ENCODE peak calls at places on chromosomes 3 and 15, in six cellular contexts. Y is suprapubic skin, H is GM23338, O is transverse colon, L is lung, P is BJ. C is an unnamed sample.

GRCh38 chr15:63874616-63875015 is 40.9 kb upstream of the HERC1 start:
- DNase-seq in H (no peak), P (no peak), L (no peak), Y (peak; percentile 30), O (no peak), C (peak; percentile 23)

GRCh38 chr15:72199721-72200212 is 2.2 kb upstream of the GRAMD2A start:
- DNase-seq in H (peak; percentile 83), P (no peak), Y (peak; percentile 81), O (peak; percentile 88), L (peak; percentile 82), C (no peak)

GRCh38 chr3:80241791-80242190 is 474.0 kb upstream of the ROBO1 start:
- DNase-seq in O (no peak), L (no peak), P (no peak), H (no peak), Y (no peak), C (no peak)

GRCh38 chr15:31102049-31102321 is 460 bp upstream of the TRPM1 start:
- DNase-seq in O (no peak), H (no peak), P (no peak), L (no peak), Y (no peak), C (no peak)

GRCh38 chr3:96182756-96183155 is 631.6 kb upstream of the EPHA6 start:
- DNase-seq in L (no peak), P (no peak), H (no peak), O (no peak), Y (no peak), C (no peak)

GRCh38 chr3:123884258-123884831 is at the start of gene MYLK:
- DNase-seq in P (peak; percentile 85), O (peak; percentile 68), H (peak; percentile 98), Y (peak; percentile 77), L (peak; percentile 74), C (peak; percentile 86)

GRCh38 chr15:75104804-75105557 is 81.6 kb downstream of the PPCDC start:
- DNase-seq in Y (no peak), H (no peak), O (peak; percentile 50), P (peak; percentile 90), L (peak; percentile 51), C (peak; percentile 88)

GRCh38 chr15:101121511-101122090 is 130.2 kb downstream of the CHSY1 start:
- DNase-seq in P (no peak), Y (peak; percentile 82), L (peak; percentile 72), O (peak; percentile 71), H (peak; percentile 65), C (no peak)

GRCh38 chr3:187616307-187616939 is 53.8 kb downstream of the SST start:
- DNase-seq in O (peak; percentile 31), H (peak; percentile 90), L (peak; percentile 51), Y (no peak), P (no peak), C (no peak)

GRCh38 chr3:124260206-124260915 is 268.4 kb upstream of the ROPN1 start:
- DNase-seq in Y (no peak), P (no peak), H (no peak), O (no peak), L (peak; percentile 50), C (no peak)

GRCh38 chr15:85614059-85614458 is 180.7 kb downstream of the KLHL25 start:
- DNase-seq in O (no peak), L (no peak), H (no peak), P (no peak), Y (no peak), C (no peak)

GRCh38 chr15:71337197-71337845 is 222.1 kb downstream of the THSD4 start:
- DNase-seq in O (no peak), H (peak; percentile 71), P (peak; percentile 65), Y (no peak), L (peak; percentile 49), C (peak; percentile 89)

GRCh38 chr15:68231102-68231818 is 1.7 kb upstream of the CLN6 start:
- DNase-seq in Y (peak; percentile 55), H (no peak), L (no peak), P (no peak), O (no peak), C (peak; percentile 41)

GRCh38 chr15:39191871-39192281 is 389.0 kb upstream of the THBS1 start:
- DNase-seq in P (no peak), L (no peak), H (no peak), Y (no peak), O (no peak), C (no peak)

GRCh38 chr3:138678874-138679392 is 70.4 kb downstream of the FAIM start:
- DNase-seq in H (no peak), O (no peak), P (no peak), Y (no peak), L (no peak), C (no peak)

GRCh38 chr3:139292192-139292591 is 51.6 kb upstream of the MRPS22 start:
- DNase-seq in O (no peak), Y (no peak), H (no peak), P (no peak), L (no peak), C (no peak)

GRCh38 chr3:4776980-4777581 is 202.2 kb upstream of the BHLHE40 start:
- DNase-seq in P (no peak), Y (no peak), H (no peak), O (peak; percentile 48), L (no peak), C (no peak)

GRCh38 chr15:63043391-63044076 is 987 bp downstream of the TPM1 start:
- DNase-seq in O (no peak), Y (no peak), H (no peak), L (no peak), P (no peak), C (no peak)

GRCh38 chr3:9102240-9102841 is 139.1 kb upstream of the RAD18 start:
- DNase-seq in O (no peak), L (no peak), H (peak; percentile 92), Y (no peak), P (no peak), C (no peak)

GRCh38 chr3:59774613-59775012 is 724.8 kb upstream of the CFAP20DC start:
- DNase-seq in H (no peak), Y (no peak), P (peak; percentile 85), O (no peak), L (no peak), C (no peak)

GRCh38 chr15:89167267-89168176 is 53.9 kb downstream of the RLBP1 start:
- DNase-seq in P (peak; percentile 9), H (no peak), L (peak; percentile 36), O (no peak), Y (no peak), C (no peak)

GRCh38 chr15:77709135-77709886 is 76.6 kb upstream of the LINGO1 start:
- DNase-seq in H (no peak), Y (no peak), O (no peak), P (no peak), L (no peak), C (no peak)

GRCh38 chr3:32276279-32276841 is 37.9 kb downstream of the CMTM8 start:
- DNase-seq in L (peak; percentile 42), Y (peak; percentile 60), O (no peak), P (no peak), H (no peak), C (no peak)

GRCh38 chr3:194204793-194205065 is 68.8 kb downstream of the HES1 start:
- DNase-seq in H (no peak), P (no peak), L (no peak), O (no peak), Y (no peak), C (no peak)

GRCh38 chr15:75693501-75694240 is 19.0 kb downstream of the CSPG4 start:
- DNase-seq in P (no peak), L (no peak), H (no peak), O (no peak), Y (no peak), C (no peak)

GRCh38 chr15:66651913-66652642 is 50.0 kb upstream of the SMAD6 start:
- DNase-seq in O (no peak), P (no peak), L (no peak), Y (no peak), H (no peak), C (no peak)

GRCh38 chr3:58120075-58120812 is 90.5 kb downstream of the DNASE1L3 start:
- DNase-seq in L (no peak), H (no peak), Y (no peak), O (no peak), P (no peak), C (peak; percentile 17)

GRCh38 chr3:54122802-54123537 is 618 bp downstream of the CACNA2D3 start:
- DNase-seq in O (no peak), P (no peak), H (peak; percentile 55), L (no peak), Y (no peak), C (no peak)

GRCh38 chr3:59101091-59101738 is 51.4 kb upstream of the CFAP20DC start:
- DNase-seq in H (no peak), L (no peak), Y (no peak), O (no peak), P (no peak), C (peak; percentile 78)

GRCh38 chr3:139755551-139755950 is 77.8 kb upstream of the NMNAT3 start:
- DNase-seq in P (no peak), H (no peak), Y (no peak), O (no peak), L (no peak), C (no peak)

GRCh38 chr3:65871305-65872141 is 167.2 kb downstream of the MAGI1 start:
- DNase-seq in H (no peak), P (no peak), Y (no peak), L (peak; percentile 62), O (peak; percentile 63), C (no peak)

GRCh38 chr3:133152056-133152455 is 113.9 kb downstream of the TMEM108 start:
- DNase-seq in H (no peak), Y (no peak), O (no peak), P (no peak), L (no peak), C (no peak)

GRCh38 chr3:164620423-164620822 is 457.9 kb downstream of the SI start:
- DNase-seq in P (no peak), H (no peak), L (no peak), O (no peak), Y (no peak), C (no peak)

GRCh38 chr15:82963356-82964341 is 11.1 kb upstream of the HOMER2 start:
- DNase-seq in H (peak; percentile 19), L (no peak), Y (no peak), P (no peak), O (no peak), C (no peak)

GRCh38 chr3:18890459-18890858 is 257.9 kb upstream of the KCNH8 start:
- DNase-seq in O (no peak), P (no peak), H (no peak), Y (no peak), L (no peak), C (no peak)

GRCh38 chr3:6508410-6508759 is 352.5 kb upstream of the GRM7 start:
- DNase-seq in O (no peak), Y (no peak), P (no peak), L (no peak), H (no peak), C (no peak)
- H3K4me3 ChIP-seq in O (no peak overlapping the region), Y (no peak overlapping the region), P (no peak overlapping the region), L (no peak overlapping the region), H (no peak overlapping the region), C (no peak overlapping the region)

GRCh38 chr15:24659622-24660021 is 16.0 kb upstream of the NPAP1 start:
- DNase-seq in Y (no peak), L (no peak), O (no peak), P (no peak), H (no peak), C (no peak)
- H3K36me3 ChIP-seq in Y (no peaks in the 10 kb centered on the region), L (no peaks in the 10 kb centered on the region), O (no peaks in the 10 kb centered on the region), P (no peaks in the 10 kb centered on the region), H (no peaks in the 10 kb centered on the region), C (no peaks in the 10 kb centered on the region)

GRCh38 chr15:69303337-69304175 is 4.8 kb downstream of the PAQR5 start:
- DNase-seq in P (no peak), L (no peak), O (no peak), Y (no peak), H (peak; percentile 72), C (peak; percentile 44)
- TF ChIP-seq CTCF in P (peak; percentile 6), L (no peak), O (no peak), Y (no peak), H (peak; percentile 73), C (peak; percentile 37)

GRCh38 chr3:183517656-183518055 is 37.9 kb downstream of the KLHL6 start:
- DNase-seq in L (no peak), H (no peak), O (no peak), P (no peak), Y (no peak), C (peak; percentile 21)
- H3K4me3 ChIP-seq in L (no peak overlapping the region), H (no peak overlapping the region), O (no peak overlapping the region), P (no peak overlapping the region), Y (no peak overlapping the region), C (no peak overlapping the region)